ENCODE peak calls at places on chromosome 19, in seven cellular contexts. B is COR-L47; M is anterior cingulate cortex; O is uterus; W is RCC 7860; S is RKO; T is activated CD4-positive, alpha-beta T cell treated with anti-CD3 and anti-CD28 coated beads, Interleukin-2, amount 10 ng/mL, durations not matched to agents 7 days and 5 days. J is an unnamed sample.

GRCh38 chr19:16627928-16628182 is 149 bp downstream of the MED26 start:
- DNase-seq in S (no peak), T (no peak), W (no peak), M (no peak), O (no peak), B (no peak), J (no peak)

GRCh38 chr19:29596885-29597525 is 9.1 kb upstream of the POP4 start:
- DNase-seq in O (no peak), S (peak; percentile 51), T (no peak), W (peak; percentile 11), M (no peak), B (peak; percentile 9), J (no peak)

GRCh38 chr19:5001547-5002131 is 32.7 kb downstream of the KDM4B start:
- DNase-seq in W (no peak), T (peak; percentile 38), O (no peak), M (no peak), B (no peak), S (peak; percentile 60), J (peak; percentile 69)

GRCh38 chr19:29098863-29099481 is 114.0 kb downstream of the UQCRFS1 start:
- DNase-seq in S (peak; percentile 47), W (peak; percentile 81), O (peak; percentile 36), B (no peak), M (no peak), T (no peak), J (no peak)

GRCh38 chr19:42081584-42082258 is 5.8 kb downstream of the ZNF574 start:
- DNase-seq in T (peak; percentile 41), B (no peak), W (no peak), S (peak; percentile 69), O (no peak), M (no peak), J (no peak)

GRCh38 chr19:14147797-14148605 is 11.6 kb upstream of the ASF1B start:
- DNase-seq in T (peak; percentile 51), B (peak; percentile 50), M (peak; percentile 44), O (peak; percentile 74), W (no peak), S (peak; percentile 54), J (peak; percentile 58)

GRCh38 chr19:38838208-38838985 is 6.8 kb upstream of the ECH1 start:
- DNase-seq in T (no peak), M (no peak), W (no peak), S (no peak), B (no peak), O (no peak), J (no peak)

GRCh38 chr19:45442927-45443461 is 19.3 kb upstream of the ERCC1 start:
- DNase-seq in B (no peak), T (peak; percentile 43), W (peak; percentile 66), S (peak; percentile 87), O (peak; percentile 61), M (no peak), J (peak; percentile 94)

GRCh38 chr19:2549701-2550191 is 73.8 kb downstream of the GADD45B start:
- DNase-seq in S (peak; percentile 33), W (peak; percentile 95), M (peak; percentile 42), B (no peak), T (no peak), O (peak; percentile 70), J (no peak)

GRCh38 chr19:33344210-33344609 is 29.3 kb upstream of the CEBPG start:
- DNase-seq in S (no peak), O (peak; percentile 20), B (no peak), M (no peak), T (no peak), W (no peak), J (no peak)

GRCh38 chr19:20051841-20052768 is 12.8 kb upstream of the ZNF682 start:
- DNase-seq in O (peak; percentile 94), W (peak; percentile 83), S (no peak), T (peak; percentile 66), M (peak; percentile 88), B (peak; percentile 85), J (peak; percentile 48)

GRCh38 chr19:37346091-37346490 is 24.8 kb upstream of the ZNF527 start:
- DNase-seq in W (no peak), T (no peak), S (no peak), O (no peak), M (no peak), B (no peak), J (no peak)

GRCh38 chr19:3670796-3671679 is 29.2 kb downstream of the PIP5K1C start:
- DNase-seq in B (no peak), T (no peak), S (no peak), O (peak; percentile 92), M (no peak), W (no peak), J (peak; percentile 83)

GRCh38 chr19:15840833-15841232 is 25.4 kb upstream of the OR10H1 start:
- DNase-seq in W (no peak), O (no peak), S (no peak), B (no peak), T (no peak), M (no peak), J (no peak)

GRCh38 chr19:3028305-3029069 is 593 bp downstream of the TLE2 start:
- DNase-seq in S (no peak), M (no peak), B (no peak), T (no peak), O (peak; percentile 39), W (no peak), J (no peak)

GRCh38 chr19:18603255-18603957 is 3.2 kb downstream of the CRLF1 start:
- DNase-seq in W (no peak), S (no peak), B (no peak), M (no peak), O (no peak), T (no peak), J (peak; percentile 54)

GRCh38 chr19:51124216-51124615 is 490 bp upstream of the SIGLEC9 start:
- DNase-seq in M (no peak), S (no peak), T (no peak), B (no peak), W (no peak), O (no peak), J (no peak)

GRCh38 chr19:58519087-58519354 is 589 bp downstream of the ZBTB45 start:
- DNase-seq in M (no peak), T (peak; percentile 67), B (peak; percentile 70), W (peak; percentile 52), S (peak; percentile 84), O (peak; percentile 49), J (peak; percentile 86)

GRCh38 chr19:7534531-7534980 is 961 bp upstream of the PNPLA6 start:
- DNase-seq in M (peak; percentile 65), T (peak; percentile 25), O (peak; percentile 80), W (peak; percentile 7), S (peak; percentile 90), B (peak; percentile 12), J (no peak)

GRCh38 chr19:17737690-17738153 is 13.6 kb upstream of the FCHO1 start:
- DNase-seq in O (no peak), B (no peak), T (no peak), S (no peak), M (no peak), W (peak; percentile 7), J (no peak)

GRCh38 chr19:2461751-2462634 is 5.2 kb upstream of the LMNB2 start:
- DNase-seq in O (no peak), T (peak; percentile 83), B (peak; percentile 19), M (peak; percentile 3), W (peak; percentile 56), S (no peak), J (peak; percentile 67)

GRCh38 chr19:1172353-1173159 is 1.5 kb downstream of the SBNO2 start:
- DNase-seq in T (no peak), B (no peak), O (peak; percentile 65), W (peak; percentile 73), S (peak; percentile 78), M (no peak), J (no peak)

J was measured in erythroblast.